ENCODE peak calls at places on chromosomes 6 and 20, in six cellular contexts. X is HFF-Myc, A is OCI-LY7, U is AG09309, K is fibroblast of lung, M is glutamatergic neuron. Z is an unnamed sample.

GRCh38 chr6:5866547-5867051 is 140.1 kb downstream of the NRN1 start:
- DNase-seq in M (no peak), U (peak; percentile 27), K (peak; percentile 39), X (no peak), A (peak; percentile 11), Z (no peak)

GRCh38 chr6:12472601-12473038 is 182.5 kb downstream of the EDN1 start:
- DNase-seq in U (no peak), K (peak; percentile 12), A (no peak), M (no peak), X (no peak), Z (peak; percentile 31)

GRCh38 chr20:58025233-58025632 is 203.2 kb downstream of the ANKRD60 start:
- DNase-seq in U (no peak), M (no peak), X (no peak), K (no peak), A (no peak), Z (no peak)

GRCh38 chr6:41836022-41836659 is 48.6 kb downstream of the TOMM6 start:
- DNase-seq in K (peak; percentile 23), U (no peak), A (no peak), M (no peak), X (no peak), Z (peak; percentile 1)

GRCh38 chr20:16488086-16488485 is 85.2 kb downstream of the KIF16B start:
- DNase-seq in U (no peak), M (peak; percentile 82), K (no peak), X (no peak), A (no peak), Z (no peak)

GRCh38 chr6:135106611-135107010 is 52.0 kb upstream of the HBS1L start:
- DNase-seq in U (no peak), A (no peak), M (no peak), K (no peak), X (no peak), Z (no peak)

GRCh38 chr6:28208180-28208659 is 16.9 kb upstream of the ZSCAN9 start:
- DNase-seq in A (no peak), K (peak; percentile 6), X (no peak), M (peak; percentile 28), U (no peak), Z (no peak)

GRCh38 chr6:43489277-43490072 is 12.1 kb downstream of the TJAP1 start:
- DNase-seq in A (no peak), M (peak; percentile 70), X (no peak), K (no peak), U (no peak), Z (no peak)

GRCh38 chr6:25050356-25050755 is 114.6 kb upstream of the RIPOR2 start:
- DNase-seq in U (no peak), M (no peak), X (peak; percentile 74), A (peak; percentile 67), K (peak; percentile 90), Z (peak; percentile 52)

GRCh38 chr20:11216451-11217314 is 542.9 kb upstream of the JAG1 start:
- DNase-seq in U (no peak), X (no peak), M (no peak), K (peak; percentile 27), A (no peak), Z (no peak)

GRCh38 chr6:1263039-1263849 is 48.7 kb upstream of the FOXQ1 start:
- DNase-seq in K (no peak), A (no peak), X (no peak), M (no peak), U (peak; percentile 71), Z (no peak)

GRCh38 chr6:169069361-169069760 is 184.3 kb downstream of the THBS2 start:
- DNase-seq in U (no peak), M (no peak), K (no peak), A (no peak), X (no peak), Z (no peak)

GRCh38 chr6:5979650-5980427 is 26.9 kb downstream of the NRN1 start:
- DNase-seq in X (no peak), K (no peak), U (no peak), A (no peak), M (no peak), Z (no peak)

GRCh38 chr20:60961551-60961950 is 290.5 kb upstream of the CDH4 start:
- DNase-seq in X (no peak), U (no peak), K (no peak), A (no peak), M (no peak), Z (no peak)

GRCh38 chr20:63177134-63177784 is 38.7 kb downstream of the YTHDF1 start:
- DNase-seq in M (peak; percentile 87), A (no peak), K (no peak), U (no peak), X (no peak), Z (no peak)

GRCh38 chr20:35820715-35821114 is 48.9 kb downstream of the PHF20 start:
- DNase-seq in A (no peak), U (no peak), X (no peak), K (peak; percentile 25), M (no peak), Z (no peak)

GRCh38 chr20:49501917-49502316 is 19.4 kb upstream of the KCNB1 start:
- DNase-seq in X (no peak), M (no peak), U (no peak), K (peak; percentile 10), A (peak; percentile 32), Z (no peak)

GRCh38 chr6:57078808-57079207 is 11.2 kb upstream of the ZNF451 start:
- DNase-seq in U (no peak), A (no peak), M (no peak), X (no peak), K (no peak), Z (no peak)

GRCh38 chr20:48329676-48330644 is 497.8 kb downstream of the PREX1 start:
- DNase-seq in K (peak; percentile 28), M (peak; percentile 59), A (peak; percentile 29), U (no peak), X (no peak), Z (no peak)
- TF ChIP-seq CTCF in K (peak; percentile 18), M (peak; percentile 30), A (peak; percentile 68), U (peak; percentile 9), X (peak; percentile 38), Z (peak; percentile 10)

GRCh38 chr20:19838981-19839576 is 81.0 kb downstream of the RIN2 start:
- DNase-seq in X (no peak), A (no peak), M (no peak), U (no peak), K (no peak), Z (no peak)
- TF ChIP-seq CTCF in X (no peak), A (no peak), M (no peak), U (no peak), K (no peak), Z (no peak)

DNA sequence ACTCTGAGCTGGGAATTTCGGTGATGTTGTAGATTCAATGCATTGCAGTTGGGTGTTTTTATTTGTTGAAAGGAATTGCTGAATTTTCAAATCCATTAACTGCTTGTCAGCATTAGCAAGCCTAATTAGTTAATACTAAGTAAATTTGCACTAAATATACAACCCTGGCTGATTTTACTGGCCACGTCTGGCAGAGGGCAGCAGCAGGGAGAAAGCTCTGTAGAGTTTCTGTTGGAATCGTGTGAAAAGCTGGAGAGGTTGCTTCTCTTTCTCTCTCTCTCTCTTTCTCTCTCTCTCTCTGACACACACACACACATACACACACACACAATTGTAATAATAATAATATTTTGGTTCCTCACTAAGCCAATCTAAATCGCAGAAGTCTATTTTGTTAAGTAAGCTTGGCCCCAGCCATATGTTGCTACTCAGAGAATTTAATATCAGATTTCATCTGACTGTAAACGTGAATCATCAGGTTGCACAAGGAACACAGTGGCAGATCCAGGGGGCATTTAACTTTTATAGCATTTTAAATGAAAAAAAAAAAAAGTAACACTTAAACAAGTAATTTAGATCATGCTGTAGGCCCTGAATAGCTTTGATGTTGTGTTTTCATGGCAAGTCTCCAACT is 289.5 kb downstream of the ESR1 start:
- DNase-seq in K (peak; percentile 97), X (peak; percentile 78), M (no peak), A (no peak), U (peak; percentile 84), Z (peak; percentile 82)
- TF ChIP-seq CTCF in K (peak; percentile 42), X (no peak), M (no peak), A (no peak), U (no peak), Z (peak; percentile 32)

GRCh38 chr20:46030290-46031013 is 1.4 kb downstream of the SLC12A5 start:
- DNase-seq in M (no peak), X (no peak), U (no peak), A (no peak), K (no peak), Z (no peak)

GRCh38 chr20:46034039-46034438 is 5.0 kb downstream of the SLC12A5 start:
- DNase-seq in K (no peak), M (no peak), X (no peak), U (no peak), A (no peak), Z (no peak)

GRCh38 chr20:46028772-46029371 is at the start of gene SLC12A5:
- DNase-seq in X (no peak), A (no peak), U (no peak), K (no peak), M (no peak), Z (no peak)

GRCh38 chr20:46031701-46032254 is 2.8 kb downstream of the SLC12A5 start:
- DNase-seq in X (no peak), A (no peak), M (peak; percentile 73), K (no peak), U (no peak), Z (no peak)

GRCh38 chr20:46031014-46031569 is 2.1 kb downstream of the SLC12A5 start:
- DNase-seq in A (no peak), U (no peak), M (no peak), K (no peak), X (no peak), Z (no peak)
- TF ChIP-seq CTCF in A (no peak), U (no peak), M (no peak), K (no peak), X (no peak), Z (no peak)

GRCh38 chr20:44092551-44093248 is 94.3 kb downstream of the JPH2 start:
- DNase-seq in M (no peak), A (peak; percentile 58), K (peak; percentile 74), U (no peak), X (no peak), Z (peak; percentile 16)
- TF ChIP-seq CTCF in M (peak; percentile 74), A (peak; percentile 81), K (peak; percentile 66), U (peak; percentile 60), X (peak; percentile 48), Z (peak; percentile 56)

GRCh38 chr6:107080036-107080435 is 35.3 kb downstream of the BEND3 start:
- DNase-seq in X (no peak), K (no peak), A (peak; percentile 49), U (no peak), M (no peak), Z (no peak)
- TF ChIP-seq CTCF in X (peak; percentile 6), K (peak; percentile 32), A (peak; percentile 64), U (peak; percentile 27), M (peak; percentile 58), Z (no peak)

Z was measured in AG09319.